ENCODE peak calls at places on chromosomes 1 and 21, in ten cellular contexts. Y is lung; C is lower lobe of right lung; H is neuronal stem cell; S is vagina; U is pancreas; G is CD8-positive, alpha-beta memory T cell; W is adrenal gland; F is aorta; I is heart left ventricle. A is an unnamed sample. For H3K4me1, the result is how much of the 10 kb centered on the place peaks cover.

GRCh38 chr1:67348586-67349252 is 41.0 kb downstream of the IL12RB2 start:
- DNase-seq in Y (no peak), S (no peak), C (no peak), H (no peak), G (no peak), W (no peak), I (no peak), F (no peak), U (no peak), A (no peak)

GRCh38 chr1:210757677-210758076 is 376.3 kb downstream of the KCNH1 start:
- DNase-seq in C (no peak), S (peak), H (no peak), U (no peak), Y (no peak), I (no peak), W (no peak), G (no peak), F (no peak), A (no peak)

GRCh38 chr21:35208810-35209517 is 159.9 kb upstream of the RUNX1 start:
- DNase-seq in S (no peak), I (peak), U (no peak), C (no peak), G (no peak), F (no peak), H (no peak), Y (no peak), W (no peak), A (no peak)

GRCh38 chr1:45685308-45686080 is 839 bp downstream of the GPBP1L1 start:
- DNase-seq in I (no peak), S (no peak), H (no peak), C (no peak), U (no peak), F (no peak), G (no peak), W (no peak), Y (no peak), A (no peak)

GRCh38 chr1:234862944-234863515 is 253.1 kb upstream of the IRF2BP2 start:
- DNase-seq in U (peak), F (peak), Y (no peak), W (peak), I (peak), S (no peak), G (no peak), H (no peak), C (peak), A (peak)

GRCh38 chr1:186682721-186683120 is 2.5 kb upstream of the PTGS2 start:
- DNase-seq in H (no peak), C (no peak), F (no peak), U (no peak), S (no peak), I (no peak), Y (no peak), W (no peak), G (no peak), A (no peak)

GRCh38 chr1:50976890-50977574 is 7.0 kb downstream of the CDKN2C start:
- DNase-seq in C (no peak), F (no peak), S (no peak), I (peak), U (no peak), Y (no peak), G (no peak), W (peak), H (no peak), A (no peak)

GRCh38 chr21:29436143-29436542 is 137.4 kb downstream of the BACH1 start:
- DNase-seq in H (no peak), I (peak), G (peak), S (no peak), Y (no peak), W (no peak), U (no peak), C (no peak), F (no peak), A (no peak)

GRCh38 chr1:7462627-7463026 is 308.5 kb upstream of the VAMP3 start:
- DNase-seq in C (no peak), H (no peak), Y (no peak), F (no peak), W (no peak), S (no peak), G (no peak), U (no peak), I (no peak), A (no peak)

GRCh38 chr1:168360622-168361021 is 79.9 kb downstream of the TBX19 start:
- DNase-seq in W (no peak), C (no peak), U (no peak), I (no peak), H (no peak), S (no peak), G (no peak), F (no peak), Y (no peak), A (no peak)

GRCh38 chr1:167330601-167331293 is 110.1 kb downstream of the POU2F1 start:
- DNase-seq in U (no peak), F (no peak), Y (no peak), G (no peak), S (no peak), C (no peak), I (no peak), W (no peak), H (no peak), A (no peak)

GRCh38 chr21:36499578-36500471 is 19.9 kb upstream of the CLDN14 start:
- DNase-seq in I (peak), G (no peak), C (no peak), W (no peak), H (no peak), S (no peak), U (peak), F (peak), Y (no peak), A (peak)

GRCh38 chr1:243396876-243397275 is 141.0 kb downstream of the SDCCAG8 start:
- DNase-seq in U (no peak), F (no peak), I (no peak), G (no peak), C (no peak), Y (no peak), H (no peak), S (no peak), W (no peak), A (no peak)

GRCh38 chr1:43469932-43470331 is 16.2 kb upstream of the HYI start:
- DNase-seq in S (no peak), I (no peak), U (no peak), C (no peak), W (no peak), H (no peak), G (no peak), Y (no peak), F (no peak), A (no peak)

GRCh38 chr1:202266061-202266765 is 72.6 kb downstream of the LGR6 start:
- DNase-seq in S (no peak), F (no peak), I (no peak), U (no peak), Y (no peak), H (no peak), W (no peak), C (no peak), G (no peak), A (no peak)

GRCh38 chr1:46298387-46298786 is 5.0 kb downstream of the LRRC41 start:
- DNase-seq in C (no peak), W (peak), Y (no peak), G (no peak), U (no peak), S (no peak), F (no peak), H (no peak), I (no peak), A (no peak)

GRCh38 chr1:7885513-7886298 is 32.8 kb upstream of the UTS2 start:
- DNase-seq in I (no peak), U (peak), S (no peak), F (no peak), H (no peak), W (no peak), C (peak), G (no peak), Y (peak), A (peak)

GRCh38 chr1:86296305-86297205 is 99.6 kb downstream of the ODF2L start:
- DNase-seq in C (no peak), I (no peak), G (no peak), U (no peak), F (no peak), H (no peak), S (no peak), W (no peak), Y (no peak), A (no peak)

GRCh38 chr1:37020653-37021277 is 13.6 kb downstream of the GRIK3 start:
- DNase-seq in U (no peak), G (no peak), C (no peak), H (peak), F (no peak), S (no peak), Y (no peak), I (no peak), W (no peak), A (no peak)

DNA sequence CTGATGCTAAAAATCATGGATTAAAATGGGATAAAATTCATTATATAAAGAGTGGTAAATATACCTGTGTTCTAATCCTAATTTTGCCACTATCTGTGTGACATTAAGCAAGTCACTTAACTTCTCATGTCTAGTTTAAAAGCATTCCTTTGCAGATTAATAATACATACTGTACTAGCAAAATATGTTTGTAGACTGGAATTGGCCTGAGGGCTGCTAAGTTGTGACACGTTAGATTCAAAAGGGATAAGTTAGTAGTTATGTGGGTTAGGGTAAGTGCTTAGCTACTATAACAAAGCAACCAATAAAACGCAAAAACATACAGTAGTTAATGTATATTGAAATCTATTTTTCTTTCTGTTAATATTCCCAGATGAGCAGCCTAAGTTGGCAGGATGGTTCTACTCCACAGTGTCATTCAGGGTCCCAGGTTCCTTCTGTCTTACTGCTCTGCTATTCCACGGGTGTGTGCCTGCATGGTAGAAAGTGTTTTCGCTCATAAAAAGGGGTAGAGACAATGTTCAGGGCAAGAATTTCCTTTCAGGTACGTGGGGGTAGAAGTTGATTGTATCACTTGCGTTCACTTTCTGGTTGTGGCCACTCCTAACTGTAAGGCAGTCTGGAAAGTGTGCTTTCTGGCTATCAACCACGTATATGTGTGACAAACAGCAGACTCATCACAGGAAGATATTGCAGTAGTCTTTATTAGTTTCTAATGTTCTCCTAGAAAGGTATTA is 239.8 kb downstream of the NFIA start:
- DNase-seq in H (no peak), W (no peak), G (no peak), F (no peak), I (no peak), S (no peak), Y (no peak), C (no peak), U (no peak), A (no peak)
- H3K4me1 ChIP-seq in H (under half), W (under half), G (under half), F (under half), I (under half), S (under half), Y (under half), C (under half), U (under half), A (under half)

GRCh38 chr1:164601399-164602141 is 42.6 kb downstream of the PBX1 start:
- DNase-seq in G (no peak), C (no peak), U (no peak), Y (no peak), S (no peak), H (no peak), F (no peak), I (no peak), W (no peak), A (no peak)
- H3K4me3 ChIP-seq in G (no peak), C (peak), U (no peak), Y (no peak), S (no peak), H (no peak), F (no peak), I (no peak), W (no peak), A (peak)

GRCh38 chr1:209755926-209756607 is at the start of gene TRAF3IP3:
- DNase-seq in F (no peak), G (peak), Y (peak), I (peak), W (peak), C (peak), S (no peak), U (no peak), H (no peak), A (peak)

GRCh38 chr1:209758360-209758759 is 2.5 kb downstream of the TRAF3IP3 start:
- DNase-seq in S (no peak), C (no peak), H (no peak), W (no peak), F (no peak), Y (no peak), G (no peak), U (no peak), I (no peak), A (no peak)

GRCh38 chr1:209759829-209760359 is 4.0 kb downstream of the TRAF3IP3 start:
- DNase-seq in W (no peak), G (no peak), I (no peak), H (no peak), U (no peak), S (no peak), Y (no peak), C (no peak), F (no peak), A (no peak)

GRCh38 chr1:209761021-209761635 is 5.3 kb downstream of the TRAF3IP3 start:
- DNase-seq in H (no peak), W (no peak), C (no peak), F (no peak), S (no peak), Y (no peak), U (no peak), G (no peak), I (no peak), A (no peak)

DNA sequence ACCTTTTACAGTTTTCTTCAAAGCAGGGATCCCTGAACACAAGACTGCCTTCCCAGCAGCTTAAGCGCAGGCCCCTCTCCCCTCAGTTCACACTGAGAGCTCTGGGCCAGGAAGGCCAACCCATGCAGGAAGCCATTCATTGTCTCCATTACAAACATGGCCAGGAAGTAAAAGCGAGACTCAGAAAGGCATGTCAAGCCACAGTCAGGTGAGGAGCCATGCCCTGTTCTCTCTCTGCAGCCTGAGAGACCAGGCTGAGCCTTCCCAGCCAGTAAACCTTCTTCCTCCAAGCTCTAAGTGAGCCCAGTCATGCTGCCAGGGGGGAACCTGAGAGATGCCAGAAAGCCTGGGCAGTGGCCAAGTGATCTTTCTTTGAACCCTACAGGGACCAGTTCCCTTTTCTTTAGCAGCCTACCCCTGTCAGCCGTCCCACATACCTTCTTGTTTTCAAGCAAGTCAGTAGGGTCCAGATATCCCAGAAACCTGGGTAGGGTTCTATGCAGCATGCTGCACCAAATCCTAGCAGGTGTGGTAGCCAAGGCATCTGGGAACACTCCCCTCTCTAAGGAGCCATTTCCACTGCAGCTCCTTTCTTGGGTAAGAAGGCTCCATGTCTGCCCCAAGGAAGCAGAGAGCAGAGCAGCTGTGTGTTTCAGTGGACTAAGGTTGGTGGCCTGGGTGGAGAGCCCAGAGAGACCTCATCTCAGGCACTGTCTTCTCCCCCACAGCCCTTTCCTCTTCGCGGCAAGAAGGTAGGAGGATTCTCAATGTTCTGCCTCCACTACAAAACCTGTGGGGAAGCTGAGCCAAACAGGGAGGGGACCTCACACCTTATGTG is 974 bp downstream of the TRAF3IP3 start:
- DNase-seq in U (no peak), C (peak), I (peak), H (no peak), G (peak), S (no peak), W (no peak), Y (peak), F (no peak), A (no peak)
- H3K27ac ChIP-seq in U (peak), C (peak), I (no peak), H (no peak), G (peak), S (no peak), W (no peak), Y (peak), F (no peak), A (peak)

DNA sequence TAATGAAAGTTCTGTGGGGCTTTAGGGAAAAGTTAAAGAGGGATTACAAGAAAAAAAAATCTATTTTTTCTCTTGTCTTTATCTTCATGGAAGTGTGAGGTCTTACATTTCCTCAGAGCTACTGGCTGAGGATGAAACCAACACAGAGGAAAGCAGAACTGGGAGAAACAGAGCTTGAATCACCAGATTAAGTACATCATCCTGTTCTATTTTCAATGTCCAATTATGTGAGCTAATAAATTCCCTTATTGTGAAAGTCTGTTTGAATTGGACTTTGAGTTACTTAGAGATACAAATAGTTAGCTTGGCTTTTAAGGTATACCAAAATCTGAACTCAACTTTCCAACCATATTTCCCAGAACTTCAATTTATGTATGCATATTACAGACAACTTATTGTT is 69.2 kb downstream of the LPGAT1 start:
- DNase-seq in G (no peak), W (no peak), U (no peak), I (no peak), C (no peak), H (no peak), S (no peak), Y (no peak), F (no peak), A (no peak)
- H3K4me1 ChIP-seq in G (under half), W (under half), U (under half), I (under half), C (under half), H (under half), S (under half), Y (under half), F (under half), A (under half)

GRCh38 chr1:182833271-182833670 is 5.9 kb upstream of the DHX9 start:
- DNase-seq in S (no peak), I (no peak), H (no peak), F (no peak), U (no peak), W (no peak), G (no peak), Y (no peak), C (no peak), A (no peak)

GRCh38 chr1:182826892-182827291 is 12.3 kb upstream of the DHX9 start:
- DNase-seq in H (no peak), S (no peak), U (no peak), Y (no peak), W (no peak), I (no peak), C (no peak), F (no peak), G (no peak), A (no peak)

DNA sequence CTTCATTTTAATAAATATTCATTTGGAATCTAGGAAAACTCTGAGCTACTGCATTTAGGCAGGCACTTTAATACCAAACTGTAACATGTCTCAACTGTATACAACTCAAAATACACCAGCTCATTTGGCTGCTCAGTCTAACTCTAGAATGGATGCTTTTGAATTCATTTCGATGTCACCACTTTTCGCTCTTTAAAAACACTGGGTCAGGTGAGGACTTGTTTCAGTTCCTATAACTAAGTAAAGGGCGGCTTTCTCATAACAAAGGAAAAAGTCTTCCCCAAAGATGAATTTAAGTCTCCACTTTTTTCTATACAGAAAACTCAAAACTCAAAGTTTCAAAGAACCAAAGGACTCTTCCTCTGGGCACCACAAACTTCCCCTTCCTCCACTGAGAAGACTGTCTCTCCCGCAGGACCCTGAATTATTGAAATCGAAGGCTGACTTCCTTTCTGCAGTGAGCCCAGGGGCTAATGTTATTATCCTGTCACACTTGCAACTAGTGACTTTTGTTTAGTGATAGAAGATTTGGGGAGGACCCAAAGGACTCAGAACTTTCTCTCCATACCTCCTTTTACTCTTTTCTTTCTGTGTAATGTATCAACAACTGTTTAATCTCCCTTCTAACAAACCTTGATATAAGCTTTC is 9.7 kb upstream of the DHX9 start:
- DNase-seq in U (no peak), W (no peak), G (no peak), H (no peak), I (no peak), C (no peak), S (no peak), Y (no peak), F (no peak), A (no peak)
- H3K4me3 ChIP-seq in U (no peak), W (no peak), G (no peak), H (no peak), I (no peak), C (no peak), S (no peak), Y (no peak), F (no peak), A (no peak)

GRCh38 chr21:32463367-32463766 is 50.9 kb downstream of the EVA1C start:
- DNase-seq in H (no peak), Y (no peak), S (no peak), G (no peak), U (no peak), F (no peak), I (no peak), C (no peak), W (peak), A (peak)

GRCh38 chr21:32467291-32467690 is 54.8 kb downstream of the EVA1C start:
- DNase-seq in G (no peak), Y (no peak), U (no peak), I (no peak), C (no peak), H (no peak), F (no peak), W (no peak), S (no peak), A (no peak)

GRCh38 chr21:32459972-32460371 is 47.5 kb downstream of the EVA1C start:
- DNase-seq in H (no peak), S (no peak), F (no peak), I (no peak), C (no peak), U (no peak), Y (no peak), G (no peak), W (no peak), A (no peak)

GRCh38 chr21:32461503-32461902 is 49.0 kb downstream of the EVA1C start:
- DNase-seq in W (no peak), G (no peak), C (no peak), Y (no peak), S (no peak), U (no peak), I (no peak), H (no peak), F (peak), A (no peak)

GRCh38 chr21:32463889-32464300 is 51.4 kb downstream of the EVA1C start:
- DNase-seq in S (no peak), H (no peak), I (no peak), Y (no peak), C (no peak), W (peak), F (no peak), G (no peak), U (no peak), A (no peak)
- H3K27ac ChIP-seq in S (peak), H (no peak), I (no peak), Y (peak), C (peak), W (peak), F (peak), G (no peak), U (peak), A (no peak)

GRCh38 chr1:158016651-158017335 is 23.3 kb downstream of the KIRREL1 start:
- DNase-seq in I (no peak), U (no peak), W (no peak), S (no peak), H (no peak), Y (no peak), C (no peak), F (no peak), G (no peak), A (no peak)
- H3K4me1 ChIP-seq in I (under half), U (under half), W (under half), S (half or more), H (under half), Y (under half), C (half or more), F (under half), G (under half), A (under half)

GRCh38 chr1:83318361-83318760 is 680.6 kb downstream of the TTLL7 start:
- DNase-seq in U (no peak), C (no peak), Y (no peak), G (no peak), W (no peak), F (no peak), H (no peak), I (no peak), S (no peak), A (no peak)
- H3K4me3 ChIP-seq in U (no peak), C (no peak), Y (no peak), G (no peak), W (no peak), F (no peak), H (no peak), I (no peak), S (no peak), A (no peak)

A was measured in kidney.